ENCODE peak calls at places on chromosome 15, in five cellular contexts. One of them, this sample, is unnamed.

GRCh38 chr15:78040653-78041244 is 36.8 kb downstream of the TBC1D2B start:
- DNase-seq in CD14-positive monocyte: no peak
- DNase-seq in fibroblast of lung: no peak
- DNase-seq in mammary epithelial cell: no peak
- DNase-seq in left lung: no peak
- DNase-seq in this sample: no peak

GRCh38 chr15:67059127-67059553 is 6.3 kb upstream of the SMAD3 start:
- DNase-seq in fibroblast of lung: no peak
- DNase-seq in CD14-positive monocyte: no peak
- DNase-seq in mammary epithelial cell: no peak
- DNase-seq in left lung: no peak
- DNase-seq in this sample: no peak

GRCh38 chr15:68524753-68525584 is 53.8 kb upstream of the CORO2B start:
- DNase-seq in mammary epithelial cell: peak
- DNase-seq in left lung: no peak
- DNase-seq in CD14-positive monocyte: no peak
- DNase-seq in fibroblast of lung: peak
- DNase-seq in this sample: no peak

GRCh38 chr15:52737720-52738119 is 52.4 kb downstream of the ONECUT1 start:
- DNase-seq in CD14-positive monocyte: no peak
- DNase-seq in left lung: no peak
- DNase-seq in fibroblast of lung: peak
- DNase-seq in mammary epithelial cell: peak
- DNase-seq in this sample: no peak

GRCh38 chr15:63089260-63090043 is 32.2 kb upstream of the LACTB start:
- DNase-seq in CD14-positive monocyte: no peak
- DNase-seq in fibroblast of lung: peak
- DNase-seq in left lung: no peak
- DNase-seq in mammary epithelial cell: no peak
- DNase-seq in this sample: no peak

GRCh38 chr15:62392411-62392810 is 227.3 kb upstream of the C2CD4B start:
- DNase-seq in mammary epithelial cell: no peak
- DNase-seq in CD14-positive monocyte: no peak
- DNase-seq in fibroblast of lung: peak
- DNase-seq in left lung: no peak
- DNase-seq in this sample: peak

GRCh38 chr15:34952481-34952880 is 17.1 kb downstream of the AQR start:
- DNase-seq in fibroblast of lung: no peak
- DNase-seq in mammary epithelial cell: no peak
- DNase-seq in CD14-positive monocyte: no peak
- DNase-seq in left lung: no peak
- DNase-seq in this sample: no peak

GRCh38 chr15:52008698-52009434 is 10.2 kb upstream of the MAPK6 start:
- DNase-seq in mammary epithelial cell: no peak
- DNase-seq in fibroblast of lung: no peak
- DNase-seq in left lung: no peak
- DNase-seq in CD14-positive monocyte: no peak
- DNase-seq in this sample: no peak

GRCh38 chr15:33580526-33580925 is 269.8 kb downstream of the RYR3 start:
- DNase-seq in fibroblast of lung: peak
- DNase-seq in left lung: no peak
- DNase-seq in CD14-positive monocyte: no peak
- DNase-seq in mammary epithelial cell: peak
- DNase-seq in this sample: no peak

GRCh38 chr15:48427960-48428547 is 96.8 kb downstream of the DUT start:
- DNase-seq in left lung: no peak
- DNase-seq in CD14-positive monocyte: no peak
- DNase-seq in fibroblast of lung: peak
- DNase-seq in mammary epithelial cell: no peak
- DNase-seq in this sample: no peak

This sample was measured in stimulated activated naive CD8-positive, alpha-beta T cell treated with anti-CD3 and anti-CD28 coated beads, Interleukin-15, amount 100 ng/mL, for 72 hours.